ENCODE peak calls at places on chromosomes 12 and 14, in four cellular contexts. I is endothelial cell of umbilical vein, H is heart left ventricle, P is tibial artery. W is an unnamed sample.

GRCh38 chr14:51357250-51357649 is 117.2 kb downstream of the TMX1 start:
- DNase-seq in P (no peak), H (no peak), I (no peak), W (no peak)

GRCh38 chr12:14261096-14261495 is 104.4 kb upstream of the ATF7IP start:
- DNase-seq in I (no peak), H (peak; percentile 24), P (no peak), W (no peak)

GRCh38 chr12:108332791-108333382 is 6.2 kb downstream of the CMKLR1 start:
- DNase-seq in I (peak; percentile 22), P (peak; percentile 89), H (peak; percentile 52), W (no peak)

GRCh38 chr14:80084196-80084595 is 127.1 kb downstream of the DIO2 start:
- DNase-seq in I (no peak), H (no peak), P (no peak), W (no peak)

GRCh38 chr14:27553820-27554219 is 956.0 kb upstream of the NOVA1 start:
- DNase-seq in I (peak; percentile 1), P (no peak), H (no peak), W (no peak)

GRCh38 chr12:117060927-117061300 is 38.3 kb downstream of the TESC start:
- DNase-seq in P (no peak), I (no peak), H (no peak), W (no peak)

GRCh38 chr12:81284137-81284536 is 206.3 kb downstream of the ACSS3 start:
- DNase-seq in I (no peak), P (no peak), H (no peak), W (no peak)

GRCh38 chr14:64758025-64758521 is 53.8 kb downstream of the PLEKHG3 start:
- DNase-seq in I (no peak), H (no peak), P (peak; percentile 67), W (no peak)

GRCh38 chr14:94395900-94396574 is 7.6 kb upstream of the SERPINA1 start:
- DNase-seq in P (no peak), H (no peak), I (no peak), W (peak; percentile 62)

GRCh38 chr12:63007726-63008125 is 72.8 kb upstream of the PPM1H start:
- DNase-seq in P (no peak), I (no peak), H (no peak), W (no peak)

GRCh38 chr12:49146406-49146805 is 15.2 kb upstream of the TUBA1B start:
- DNase-seq in P (no peak), H (no peak), I (no peak), W (no peak)

GRCh38 chr14:97246648-97247047 is 449.5 kb downstream of the VRK1 start:
- DNase-seq in I (no peak), P (no peak), H (no peak), W (no peak)

GRCh38 chr14:94474581-94475031 is 1.4 kb downstream of the SERPINA9 start:
- DNase-seq in H (no peak), I (no peak), P (no peak), W (no peak)

GRCh38 chr14:24952851-24953666 is 96.9 kb downstream of the STXBP6 start:
- DNase-seq in I (no peak), H (no peak), P (no peak), W (no peak)

GRCh38 chr14:34258318-34258717 is 203.7 kb downstream of the SPTSSA start:
- DNase-seq in I (no peak), H (no peak), P (no peak), W (no peak)

GRCh38 chr12:94650143-94651056 is at the start of gene TMCC3:
- DNase-seq in H (peak; percentile 65), P (peak; percentile 78), I (peak; percentile 72), W (peak; percentile 63)

GRCh38 chr14:83765200-83765599 is 1764.7 kb upstream of the FLRT2 start:
- DNase-seq in P (no peak), H (no peak), I (no peak), W (no peak)

GRCh38 chr12:79327465-79327864 is 363.3 kb downstream of the PAWR start:
- DNase-seq in I (no peak), H (no peak), P (no peak), W (no peak)

GRCh38 chr12:6072302-6072752 is 52.1 kb downstream of the VWF start:
- DNase-seq in P (no peak), I (peak; percentile 72), H (peak; percentile 42), W (no peak)

GRCh38 chr14:56205906-56206305 is 87.7 kb downstream of the PELI2 start:
- DNase-seq in I (peak; percentile 14), P (no peak), H (no peak), W (no peak)

GRCh38 chr12:52584156-52584682 is 10.6 kb upstream of the KRT74 start:
- DNase-seq in H (no peak), I (no peak), P (peak; percentile 38), W (no peak)

GRCh38 chr12:123148223-123148622 is 2.7 kb downstream of the PITPNM2 start:
- DNase-seq in I (no peak), P (no peak), H (no peak), W (no peak)

GRCh38 chr12:123149088-123149827 is 1.6 kb downstream of the PITPNM2 start:
- DNase-seq in P (no peak), H (no peak), I (no peak), W (no peak)

GRCh38 chr12:123150273-123150803 is 552 bp downstream of the PITPNM2 start:
- DNase-seq in P (peak; percentile 70), H (peak; percentile 52), I (no peak), W (no peak)

GRCh38 chr12:123150804-123151678 is at the start of gene PITPNM2:
- DNase-seq in P (peak; percentile 79), H (peak; percentile 71), I (peak; percentile 41), W (peak; percentile 67)

GRCh38 chr12:123149828-123150272 is 1.0 kb downstream of the PITPNM2 start:
- DNase-seq in P (no peak), I (no peak), H (no peak), W (no peak)
- H3K4me3 ChIP-seq in P (peak overlapping the region; percentile 85), I (peak overlapping the region; percentile 61), H (peak overlapping the region; percentile 72), W (peak overlapping the region; percentile 67)

GRCh38 chr12:130650131-130650530 is 66.0 kb downstream of the RIMBP2 start:
- DNase-seq in P (no peak), H (no peak), I (no peak), W (no peak)
- H3K9me3 ChIP-seq in P (peaks cover 22% of the 10 kb centered on the region), H (no peaks in the 10 kb centered on the region), I (peaks cover 5% of the 10 kb centered on the region), W (no peaks in the 10 kb centered on the region)

GRCh38 chr14:68563256-68564131 is 229.4 kb downstream of the ZFP36L1 start:
- DNase-seq in H (no peak), P (peak; percentile 64), I (no peak), W (peak; percentile 42)

GRCh38 chr14:68564826-68565760 is 227.8 kb downstream of the ZFP36L1 start:
- DNase-seq in I (peak; percentile 53), P (peak; percentile 60), H (no peak), W (no peak)

GRCh38 chr14:68568907-68569545 is 223.8 kb downstream of the ZFP36L1 start:
- DNase-seq in I (peak; percentile 58), H (no peak), P (no peak), W (no peak)

GRCh38 chr14:68564236-68564825 is 228.5 kb downstream of the ZFP36L1 start:
- DNase-seq in H (no peak), I (no peak), P (peak; percentile 64), W (no peak)

GRCh38 chr14:68566075-68566474 is 226.8 kb downstream of the ZFP36L1 start:
- DNase-seq in H (no peak), I (no peak), P (no peak), W (no peak)
- H3K27ac ChIP-seq in H (peak overlapping the region; percentile 78), I (no peak overlapping the region), P (no peak overlapping the region), W (peak overlapping the region; percentile 80)

GRCh38 chr12:58750484-58750883 is 169.8 kb downstream of the LRIG3 start:
- DNase-seq in P (no peak), I (no peak), H (no peak), W (no peak)
- H3K4me3 ChIP-seq in P (no peak overlapping the region), I (no peak overlapping the region), H (no peak overlapping the region), W (no peak overlapping the region)

GRCh38 chr14:104240426-104241157 is 102.2 kb downstream of the KIF26A start:
- DNase-seq in H (no peak), P (peak; percentile 54), I (no peak), W (peak; percentile 21)

GRCh38 chr14:104239185-104239775 is 100.9 kb downstream of the KIF26A start:
- DNase-seq in P (peak; percentile 43), I (no peak), H (no peak), W (peak; percentile 15)

GRCh38 chr14:104237651-104238423 is 99.5 kb downstream of the KIF26A start:
- DNase-seq in I (no peak), H (no peak), P (peak; percentile 48), W (peak; percentile 8)

GRCh38 chr14:104238424-104239184 is 100.2 kb downstream of the KIF26A start:
- DNase-seq in I (no peak), P (peak; percentile 46), H (no peak), W (peak; percentile 13)

GRCh38 chr14:104239866-104240301 is 101.5 kb downstream of the KIF26A start:
- DNase-seq in I (no peak), P (no peak), H (peak; percentile 8), W (peak; percentile 24)
- H3K9me3 ChIP-seq in I (no peaks in the 10 kb centered on the region), P (peaks cover 53% of the 10 kb centered on the region), H (peaks cover 2% of the 10 kb centered on the region), W (peaks cover 38% of the 10 kb centered on the region)

DNA sequence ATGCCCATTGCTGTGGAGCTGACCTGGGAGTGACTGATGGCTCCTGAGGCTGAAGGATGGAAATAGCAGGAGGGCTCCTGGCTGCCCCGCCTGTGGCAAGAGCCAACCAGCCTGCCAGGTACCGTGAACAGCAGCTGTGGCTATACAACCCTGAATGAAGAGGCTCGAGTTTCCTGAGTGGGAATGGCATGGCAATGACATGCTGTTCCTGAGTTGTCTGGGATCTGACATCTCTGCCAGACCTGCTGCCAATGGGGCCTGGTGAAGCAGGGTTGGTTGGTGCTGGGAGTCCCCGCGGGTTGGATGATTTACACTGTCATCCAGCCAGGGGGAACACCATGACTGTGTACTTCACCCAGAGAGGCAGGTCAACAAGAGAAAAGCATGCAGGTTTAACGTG is 31.8 kb upstream of the LRRC10 start:
- DNase-seq in I (no peak), H (peak; percentile 54), P (no peak), W (no peak)
- H3K27ac ChIP-seq in I (no peak overlapping the region), H (no peak overlapping the region), P (no peak overlapping the region), W (no peak overlapping the region)

GRCh38 chr14:103084021-103084919 is at the start of gene LBHD2:
- DNase-seq in H (no peak), I (no peak), P (no peak), W (no peak)
- H3K4me3 ChIP-seq in H (peak within 1 kb of the TSS; percentile 30), I (no peak within 1 kb of the TSS), P (no peak within 1 kb of the TSS), W (peak within 1 kb of the TSS; percentile 26)

GRCh38 chr12:125296701-125297100 is 231.5 kb downstream of the AACS start:
- DNase-seq in P (no peak), H (no peak), I (no peak), W (no peak)
- H3K9me3 ChIP-seq in P (peaks cover 9% of the 10 kb centered on the region), H (no peaks in the 10 kb centered on the region), I (peaks cover 2% of the 10 kb centered on the region), W (peaks cover 18% of the 10 kb centered on the region)

DNA sequence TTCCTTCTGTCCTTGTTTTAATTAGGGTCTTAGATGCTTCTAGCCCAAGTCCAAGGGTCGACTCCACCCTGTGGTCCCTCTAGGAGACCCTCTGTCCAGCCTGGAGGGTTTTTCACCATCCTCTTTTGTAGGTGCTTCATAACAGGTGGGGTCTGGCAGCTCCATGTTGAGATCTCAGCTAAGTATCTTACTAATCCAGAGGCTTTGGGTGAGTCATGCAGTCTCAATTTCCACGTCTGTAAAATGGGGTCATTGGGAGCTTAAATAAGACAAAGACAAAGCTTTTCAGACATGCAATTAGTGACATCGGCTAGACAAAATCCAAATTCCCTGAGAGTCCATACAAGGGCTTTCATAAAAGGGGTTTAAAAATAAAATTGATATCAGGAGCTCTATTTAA is 3.2 kb downstream of the HSPB8 start:
- DNase-seq in P (no peak), H (no peak), I (no peak), W (no peak)
- H3K27ac ChIP-seq in P (peak overlapping the region; percentile 98), H (peak overlapping the region; percentile 93), I (no peak overlapping the region), W (no peak overlapping the region)

GRCh38 chr14:102028733-102029132 is 58.1 kb downstream of the HSP90AA1 start:
- DNase-seq in I (no peak), P (no peak), H (no peak), W (no peak)
- H3K4me3 ChIP-seq in I (no peak overlapping the region), P (no peak overlapping the region), H (no peak overlapping the region), W (no peak overlapping the region)